ENCODE peak calls at places on chromosomes 12 and 14, in four cellular contexts. V is fibroblast of the aortic adventitia, M is progenitor cell of endocrine pancreas, J is Calu3. X is an unnamed sample.

GRCh38 chr14:32593290-32593942 is 264.3 kb downstream of the AKAP6 start:
- DNase-seq in V (peak; percentile 74), M (no peak), J (no peak), X (no peak)

GRCh38 chr14:54381821-54382220 is 15.0 kb upstream of the CDKN3 start:
- DNase-seq in V (no peak), M (no peak), J (no peak), X (no peak)

GRCh38 chr12:64737539-64737938 is 21.7 kb downstream of the GNS start:
- DNase-seq in V (no peak), M (no peak), J (no peak), X (no peak)

GRCh38 chr12:19639781-19640180 is 200.5 kb downstream of the AEBP2 start:
- DNase-seq in V (no peak), M (no peak), J (no peak), X (no peak)

GRCh38 chr12:95942106-95942531 is 295 bp downstream of the CCDC38 start:
- DNase-seq in V (no peak), M (no peak), J (no peak), X (peak; percentile 46)

GRCh38 chr14:90577661-90578282 is 180.9 kb downstream of the CALM1 start:
- DNase-seq in V (no peak), M (no peak), J (no peak), X (no peak)

GRCh38 chr12:107436836-107437235 is 248.8 kb upstream of the PWP1 start:
- DNase-seq in V (no peak), M (no peak), J (no peak), X (no peak)

GRCh38 chr12:89494411-89495231 is 30.0 kb downstream of the GALNT4 start:
- DNase-seq in V (no peak), M (no peak), J (no peak), X (no peak)

GRCh38 chr12:76002598-76003262 is 28.8 kb downstream of the PHLDA1 start:
- DNase-seq in V (no peak), M (no peak), J (no peak), X (no peak)

GRCh38 chr12:108594960-108595710 is 2.7 kb downstream of the TMEM119 start:
- DNase-seq in V (no peak), M (no peak), J (no peak), X (no peak)

GRCh38 chr14:77848031-77848430 is 48.1 kb downstream of the ADCK1 start:
- DNase-seq in V (peak; percentile 25), M (no peak), J (no peak), X (no peak)

GRCh38 chr14:35412281-35413057 is 7.9 kb upstream of the NFKBIA start:
- DNase-seq in V (peak; percentile 31), M (no peak), J (no peak), X (no peak)

GRCh38 chr12:26471560-26471959 is 276.2 kb downstream of the SSPN start:
- DNase-seq in V (peak; percentile 75), M (no peak), J (no peak), X (no peak)

GRCh38 chr14:68000516-68000915 is 180.9 kb downstream of the RAD51B start:
- DNase-seq in V (peak; percentile 11), M (no peak), J (no peak), X (no peak)

GRCh38 chr12:31353730-31354708 is 28.1 kb upstream of the SINHCAF start:
- DNase-seq in V (no peak), M (no peak), J (no peak), X (no peak)

GRCh38 chr12:75674393-75674792 is 163.0 kb upstream of the KRR1 start:
- DNase-seq in V (no peak), M (no peak), J (no peak), X (no peak)

GRCh38 chr14:20499108-20499507 is 6.2 kb upstream of the RNASE10 start:
- DNase-seq in V (no peak), M (no peak), J (no peak), X (no peak)

GRCh38 chr12:120194534-120195395 is at the start of gene GCN1:
- DNase-seq in V (peak; percentile 73), M (peak; percentile 76), J (peak; percentile 94), X (peak; percentile 78)

GRCh38 chr14:103347091-103347815 is 13.2 kb downstream of the EIF5 start:
- DNase-seq in V (no peak), M (no peak), J (no peak), X (peak; percentile 57)

GRCh38 chr14:56211124-56211523 is 92.9 kb downstream of the PELI2 start:
- DNase-seq in V (no peak), M (no peak), J (no peak), X (no peak)

GRCh38 chr12:126772171-126772864 is 1494.7 kb upstream of the TMEM132C start:
- DNase-seq in V (peak; percentile 71), M (no peak), J (peak; percentile 69), X (peak; percentile 6)

GRCh38 chr14:52068741-52069616 is at the start of gene NID2:
- DNase-seq in V (peak; percentile 97), M (peak; percentile 50), J (peak; percentile 19), X (peak; percentile 20)